ENCODE peak calls at places on chromosomes 3 and 15, in eight cellular contexts. One of them, this sample, is unnamed. For H3K27me3 and H3K4me1, the result is how much of the 10 kb centered on the place peaks cover.

GRCh38 chr3:163809540-163809993 is 1268.7 kb downstream of the SI start:
- DNase-seq in tibial artery: no peak
- DNase-seq in cardiac muscle cell: no peak
- DNase-seq in mesendoderm: peak
- DNase-seq in heart right ventricle: no peak
- DNase-seq in CD8-positive, alpha-beta memory T cell: no peak
- DNase-seq in Panc1: no peak
- DNase-seq in GM23248: no peak
- DNase-seq in this sample: no peak

GRCh38 chr3:128378631-128379347 is 87.9 kb downstream of the DNAJB8 start:
- DNase-seq in tibial artery: no peak
- DNase-seq in cardiac muscle cell: peak
- DNase-seq in mesendoderm: no peak
- DNase-seq in heart right ventricle: peak
- DNase-seq in CD8-positive, alpha-beta memory T cell: no peak
- DNase-seq in Panc1: no peak
- DNase-seq in GM23248: peak
- DNase-seq in this sample: peak

GRCh38 chr3:10485380-10485779 is 20.0 kb downstream of the ATP2B2 start:
- DNase-seq in tibial artery: no peak
- DNase-seq in cardiac muscle cell: no peak
- DNase-seq in mesendoderm: no peak
- DNase-seq in heart right ventricle: no peak
- DNase-seq in CD8-positive, alpha-beta memory T cell: no peak
- DNase-seq in Panc1: no peak
- DNase-seq in GM23248: no peak
- DNase-seq in this sample: no peak

GRCh38 chr3:120418866-120419490 is 31.8 kb downstream of the FSTL1 start:
- DNase-seq in tibial artery: no peak
- DNase-seq in cardiac muscle cell: peak
- DNase-seq in mesendoderm: peak
- DNase-seq in heart right ventricle: peak
- DNase-seq in CD8-positive, alpha-beta memory T cell: peak
- DNase-seq in Panc1: peak
- DNase-seq in GM23248: peak
- DNase-seq in this sample: no peak

GRCh38 chr15:98063871-98064270 is 103.4 kb downstream of the ARRDC4 start:
- DNase-seq in tibial artery: no peak
- DNase-seq in cardiac muscle cell: no peak
- DNase-seq in mesendoderm: no peak
- DNase-seq in heart right ventricle: no peak
- DNase-seq in CD8-positive, alpha-beta memory T cell: no peak
- DNase-seq in Panc1: no peak
- DNase-seq in GM23248: no peak
- DNase-seq in this sample: no peak

GRCh38 chr3:134330895-134331810 is 43.1 kb downstream of the AMOTL2 start:
- DNase-seq in tibial artery: peak
- DNase-seq in cardiac muscle cell: peak
- DNase-seq in mesendoderm: peak
- DNase-seq in heart right ventricle: no peak
- DNase-seq in CD8-positive, alpha-beta memory T cell: no peak
- DNase-seq in Panc1: no peak
- DNase-seq in GM23248: peak
- DNase-seq in this sample: peak

GRCh38 chr3:32082727-32083126 is 23.7 kb upstream of the GPD1L start:
- DNase-seq in tibial artery: peak
- DNase-seq in cardiac muscle cell: peak
- DNase-seq in mesendoderm: no peak
- DNase-seq in heart right ventricle: no peak
- DNase-seq in CD8-positive, alpha-beta memory T cell: no peak
- DNase-seq in Panc1: no peak
- DNase-seq in GM23248: peak
- DNase-seq in this sample: no peak

GRCh38 chr3:155382396-155383042 is 89.0 kb upstream of the STRIT1 start:
- DNase-seq in tibial artery: peak
- DNase-seq in cardiac muscle cell: peak
- DNase-seq in mesendoderm: peak
- DNase-seq in heart right ventricle: peak
- DNase-seq in CD8-positive, alpha-beta memory T cell: no peak
- DNase-seq in Panc1: peak
- DNase-seq in GM23248: peak
- DNase-seq in this sample: peak

GRCh38 chr3:51610708-51611107 is 60.3 kb upstream of the TEX264 start:
- DNase-seq in tibial artery: no peak
- DNase-seq in cardiac muscle cell: no peak
- DNase-seq in mesendoderm: no peak
- DNase-seq in heart right ventricle: no peak
- DNase-seq in CD8-positive, alpha-beta memory T cell: no peak
- DNase-seq in Panc1: no peak
- DNase-seq in GM23248: no peak
- DNase-seq in this sample: no peak

GRCh38 chr15:70133296-70133695 is 35.6 kb upstream of the TLE3 start:
- DNase-seq in tibial artery: no peak
- DNase-seq in cardiac muscle cell: no peak
- DNase-seq in mesendoderm: no peak
- DNase-seq in heart right ventricle: no peak
- DNase-seq in CD8-positive, alpha-beta memory T cell: no peak
- DNase-seq in Panc1: no peak
- DNase-seq in GM23248: no peak
- DNase-seq in this sample: no peak

GRCh38 chr15:67838789-67839332 is 984 bp downstream of the RNU6-1 start:
- DNase-seq in tibial artery: peak
- DNase-seq in cardiac muscle cell: peak
- DNase-seq in mesendoderm: peak
- DNase-seq in heart right ventricle: no peak
- DNase-seq in CD8-positive, alpha-beta memory T cell: no peak
- DNase-seq in Panc1: no peak
- DNase-seq in GM23248: peak
- DNase-seq in this sample: peak

GRCh38 chr3:56894912-56895431 is 93.2 kb upstream of the ARHGEF3 start:
- DNase-seq in tibial artery: no peak
- DNase-seq in cardiac muscle cell: peak
- DNase-seq in mesendoderm: no peak
- DNase-seq in heart right ventricle: no peak
- DNase-seq in CD8-positive, alpha-beta memory T cell: peak
- DNase-seq in Panc1: no peak
- DNase-seq in GM23248: peak
- DNase-seq in this sample: no peak

GRCh38 chr15:90597477-90598052 is 67.8 kb downstream of the CRTC3 start:
- DNase-seq in tibial artery: no peak
- DNase-seq in cardiac muscle cell: no peak
- DNase-seq in mesendoderm: no peak
- DNase-seq in heart right ventricle: no peak
- DNase-seq in CD8-positive, alpha-beta memory T cell: peak
- DNase-seq in Panc1: no peak
- DNase-seq in GM23248: no peak
- DNase-seq in this sample: no peak

GRCh38 chr3:129978123-129978522 is 3.6 kb downstream of the TRH start:
- DNase-seq in tibial artery: no peak
- DNase-seq in cardiac muscle cell: no peak
- DNase-seq in mesendoderm: no peak
- DNase-seq in heart right ventricle: no peak
- DNase-seq in CD8-positive, alpha-beta memory T cell: no peak
- DNase-seq in Panc1: no peak
- DNase-seq in GM23248: no peak
- DNase-seq in this sample: no peak

GRCh38 chr3:129973853-129974252 is 667 bp upstream of the TRH start:
- DNase-seq in tibial artery: no peak
- DNase-seq in cardiac muscle cell: no peak
- DNase-seq in mesendoderm: no peak
- DNase-seq in heart right ventricle: no peak
- DNase-seq in CD8-positive, alpha-beta memory T cell: no peak
- DNase-seq in Panc1: no peak
- DNase-seq in GM23248: no peak
- DNase-seq in this sample: no peak

GRCh38 chr3:129972301-129972700 is 2.2 kb upstream of the TRH start:
- DNase-seq in tibial artery: no peak
- DNase-seq in cardiac muscle cell: no peak
- DNase-seq in mesendoderm: no peak
- DNase-seq in heart right ventricle: no peak
- DNase-seq in CD8-positive, alpha-beta memory T cell: no peak
- DNase-seq in Panc1: no peak
- DNase-seq in GM23248: no peak
- DNase-seq in this sample: no peak

GRCh38 chr3:129974451-129975331 is at the start of gene TRH:
- DNase-seq in tibial artery: no peak
- DNase-seq in cardiac muscle cell: no peak
- DNase-seq in mesendoderm: peak
- DNase-seq in heart right ventricle: no peak
- DNase-seq in CD8-positive, alpha-beta memory T cell: no peak
- DNase-seq in Panc1: no peak
- DNase-seq in GM23248: no peak
- DNase-seq in this sample: no peak

DNA sequence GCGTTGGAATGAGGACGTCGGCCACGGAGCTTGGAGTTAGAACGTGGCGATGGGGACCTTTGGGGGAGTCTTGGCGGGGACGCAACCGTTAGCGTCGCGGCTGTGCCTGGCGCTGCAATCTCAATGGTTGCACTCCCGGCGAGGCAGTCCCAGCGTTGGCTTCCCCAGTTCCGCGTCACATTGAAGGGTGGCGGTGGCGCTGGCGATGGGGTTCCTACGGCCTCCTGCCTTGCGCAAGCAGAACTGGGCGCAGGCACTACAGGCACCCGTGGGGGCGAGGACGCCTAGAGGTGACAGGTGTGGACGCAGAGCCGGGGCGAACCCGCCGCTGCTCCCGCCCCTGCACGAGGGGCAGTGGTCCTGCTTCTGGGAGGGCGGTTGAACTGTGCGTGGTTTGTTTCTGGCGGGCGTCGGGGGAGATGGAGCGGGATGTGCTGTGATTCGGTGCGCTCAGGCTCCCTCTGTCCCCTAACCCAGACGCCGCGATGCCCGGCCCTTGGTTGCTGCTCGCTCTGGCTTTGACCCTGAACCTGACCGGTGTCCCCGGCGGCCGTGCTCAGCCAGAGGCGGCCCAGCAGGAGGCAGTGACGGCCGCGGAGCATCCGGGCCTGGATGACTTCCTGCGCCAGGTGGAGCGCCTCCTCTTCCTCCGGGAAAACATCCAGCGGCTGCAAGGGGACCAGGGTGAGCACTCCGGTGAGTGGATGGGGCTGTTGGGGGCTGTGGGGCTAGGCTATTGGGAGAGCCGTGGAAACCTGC is 991 bp downstream of the TRH start:
- DNase-seq in tibial artery: peak
- DNase-seq in cardiac muscle cell: no peak
- DNase-seq in mesendoderm: peak
- DNase-seq in heart right ventricle: no peak
- DNase-seq in CD8-positive, alpha-beta memory T cell: no peak
- DNase-seq in Panc1: no peak
- DNase-seq in GM23248: peak
- DNase-seq in this sample: no peak
- H3K27me3 ChIP-seq in tibial artery: under half
- H3K27me3 ChIP-seq in cardiac muscle cell: half or more
- H3K27me3 ChIP-seq in mesendoderm: under half
- H3K27me3 ChIP-seq in heart right ventricle: half or more
- H3K27me3 ChIP-seq in CD8-positive, alpha-beta memory T cell: under half
- H3K27me3 ChIP-seq in Panc1: under half
- H3K27me3 ChIP-seq in GM23248: half or more
- H3K27me3 ChIP-seq in this sample: half or more

GRCh38 chr15:33188654-33189257 is 5.8 kb downstream of the FMN1 start:
- DNase-seq in tibial artery: peak
- DNase-seq in cardiac muscle cell: no peak
- DNase-seq in mesendoderm: no peak
- DNase-seq in heart right ventricle: no peak
- DNase-seq in CD8-positive, alpha-beta memory T cell: no peak
- DNase-seq in Panc1: no peak
- DNase-seq in GM23248: no peak
- DNase-seq in this sample: no peak

GRCh38 chr15:33190539-33190938 is 4.0 kb downstream of the FMN1 start:
- DNase-seq in tibial artery: no peak
- DNase-seq in cardiac muscle cell: no peak
- DNase-seq in mesendoderm: no peak
- DNase-seq in heart right ventricle: no peak
- DNase-seq in CD8-positive, alpha-beta memory T cell: no peak
- DNase-seq in Panc1: no peak
- DNase-seq in GM23248: no peak
- DNase-seq in this sample: no peak

GRCh38 chr15:33183334-33183733 is 11.2 kb downstream of the FMN1 start:
- DNase-seq in tibial artery: no peak
- DNase-seq in cardiac muscle cell: no peak
- DNase-seq in mesendoderm: no peak
- DNase-seq in heart right ventricle: no peak
- DNase-seq in CD8-positive, alpha-beta memory T cell: no peak
- DNase-seq in Panc1: no peak
- DNase-seq in GM23248: no peak
- DNase-seq in this sample: no peak

GRCh38 chr15:33191641-33192040 is 2.9 kb downstream of the FMN1 start:
- DNase-seq in tibial artery: no peak
- DNase-seq in cardiac muscle cell: no peak
- DNase-seq in mesendoderm: no peak
- DNase-seq in heart right ventricle: no peak
- DNase-seq in CD8-positive, alpha-beta memory T cell: no peak
- DNase-seq in Panc1: no peak
- DNase-seq in GM23248: no peak
- DNase-seq in this sample: no peak

DNA sequence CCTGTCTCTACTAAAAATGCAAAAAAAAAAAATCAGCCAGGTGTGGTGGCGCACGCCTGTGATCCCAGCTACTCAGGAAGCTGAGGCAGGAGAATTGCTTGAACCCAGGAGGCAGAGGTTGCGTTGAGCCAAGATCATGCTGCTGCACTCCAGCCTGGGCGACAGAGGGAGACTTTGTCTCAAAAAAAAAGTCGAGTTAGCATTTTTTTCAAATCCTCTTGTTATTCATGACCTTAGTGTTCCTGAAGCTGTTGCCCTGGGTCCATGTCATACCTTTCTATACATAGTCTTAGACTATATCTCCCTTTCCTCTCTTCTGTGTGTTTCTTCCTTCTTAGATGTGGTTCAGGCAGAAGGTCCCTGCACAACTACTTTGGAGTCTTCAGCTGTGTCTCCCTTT is 6.4 kb downstream of the FMN1 start:
- DNase-seq in tibial artery: no peak
- DNase-seq in cardiac muscle cell: no peak
- DNase-seq in mesendoderm: no peak
- DNase-seq in heart right ventricle: no peak
- DNase-seq in CD8-positive, alpha-beta memory T cell: no peak
- DNase-seq in Panc1: no peak
- DNase-seq in GM23248: no peak
- DNase-seq in this sample: no peak
- H3K4me1 ChIP-seq in tibial artery: under half
- H3K4me1 ChIP-seq in cardiac muscle cell: under half
- H3K4me1 ChIP-seq in mesendoderm: under half
- H3K4me1 ChIP-seq in heart right ventricle: under half
- H3K4me1 ChIP-seq in CD8-positive, alpha-beta memory T cell: under half
- H3K4me1 ChIP-seq in Panc1: under half
- H3K4me1 ChIP-seq in GM23248: under half
- H3K4me1 ChIP-seq in this sample: under half

GRCh38 chr15:28099555-28100140 is 533 bp upstream of the OCA2 start:
- DNase-seq in tibial artery: no peak
- DNase-seq in cardiac muscle cell: no peak
- DNase-seq in mesendoderm: no peak
- DNase-seq in heart right ventricle: no peak
- DNase-seq in CD8-positive, alpha-beta memory T cell: no peak
- DNase-seq in Panc1: no peak
- DNase-seq in GM23248: no peak
- DNase-seq in this sample: no peak
- H3K27me3 ChIP-seq in tibial artery: under half
- H3K27me3 ChIP-seq in cardiac muscle cell: half or more
- H3K27me3 ChIP-seq in mesendoderm: under half
- H3K27me3 ChIP-seq in heart right ventricle: half or more
- H3K27me3 ChIP-seq in CD8-positive, alpha-beta memory T cell: under half
- H3K27me3 ChIP-seq in Panc1: under half
- H3K27me3 ChIP-seq in GM23248: under half
- H3K27me3 ChIP-seq in this sample: under half

GRCh38 chr15:63056843-63057242 is 14.3 kb downstream of the TPM1 start:
- DNase-seq in tibial artery: no peak
- DNase-seq in cardiac muscle cell: peak
- DNase-seq in mesendoderm: no peak
- DNase-seq in heart right ventricle: no peak
- DNase-seq in CD8-positive, alpha-beta memory T cell: no peak
- DNase-seq in Panc1: no peak
- DNase-seq in GM23248: peak
- DNase-seq in this sample: peak
- H3K4me1 ChIP-seq in tibial artery: under half
- H3K4me1 ChIP-seq in cardiac muscle cell: half or more
- H3K4me1 ChIP-seq in mesendoderm: under half
- H3K4me1 ChIP-seq in heart right ventricle: half or more
- H3K4me1 ChIP-seq in CD8-positive, alpha-beta memory T cell: under half
- H3K4me1 ChIP-seq in Panc1: under half
- H3K4me1 ChIP-seq in GM23248: half or more
- H3K4me1 ChIP-seq in this sample: half or more

This sample was measured in psoas muscle.